ENCODE peak calls at places on chromosomes 3 and 15, in nine cellular contexts. M is cerebellum; K is T-helper 17 cell; D is cardiac muscle cell; S is NB4; Q is AG09309; U is dermis microvascular lymphatic vessel endothelial cell; P is stimulated activated CD4-positive, alpha-beta T cell treated with anti-CD3 and anti-CD28 coated beads, Interleukin-12 subunit alpha, Interleukin-12 subunit beta, amount 100 ng/mL, for 48 hours; F is naive thymus-derived CD8-positive, alpha-beta T cell. C is an unnamed sample.
A peak's percentile ranks its signal among the peaks of the same experiment; 100 is the strongest.

GRCh38 chr15:69134841-69135240 is 25.6 kb upstream of the GLCE start:
- DNase-seq in M (no peak), K (no peak), D (no peak), S (no peak), Q (no peak), U (no peak), P (no peak), F (no peak), C (no peak)

GRCh38 chr15:64622410-64623260 is 152.8 kb downstream of the RBPMS2 start:
- DNase-seq in M (no peak), K (peak; percentile 21), D (no peak), S (no peak), Q (no peak), U (no peak), P (peak; percentile 9), F (peak; percentile 53), C (no peak)

GRCh38 chr15:40106203-40107161 is 2.2 kb downstream of the BMF start:
- DNase-seq in M (no peak), K (no peak), D (peak; percentile 68), S (peak; percentile 95), Q (no peak), U (no peak), P (no peak), F (no peak), C (peak; percentile 94)

GRCh38 chr3:66667284-66667683 is 166.5 kb upstream of the LRIG1 start:
- DNase-seq in M (no peak), K (no peak), D (no peak), S (no peak), Q (no peak), U (no peak), P (no peak), F (no peak), C (no peak)

GRCh38 chr15:74642724-74643367 is 27.2 kb downstream of the CLK3 start:
- DNase-seq in M (no peak), K (no peak), D (peak; percentile 70), S (peak; percentile 36), Q (no peak), U (peak; percentile 79), P (no peak), F (no peak), C (no peak)

GRCh38 chr3:57977755-57978715 is 30.2 kb upstream of the FLNB start:
- DNase-seq in M (no peak), K (no peak), D (no peak), S (no peak), Q (no peak), U (no peak), P (no peak), F (no peak), C (no peak)

GRCh38 chr3:170429050-170429449 is 10.4 kb downstream of the CLDN11 start:
- DNase-seq in M (no peak), K (no peak), D (no peak), S (no peak), Q (peak; percentile 46), U (peak; percentile 19), P (no peak), F (no peak), C (no peak)

GRCh38 chr3:6805236-6805635 is 55.7 kb upstream of the GRM7 start:
- DNase-seq in M (no peak), K (no peak), D (no peak), S (no peak), Q (no peak), U (no peak), P (no peak), F (no peak), C (no peak)

GRCh38 chr15:89665449-89666146 is 10.3 kb upstream of the KIF7 start:
- DNase-seq in M (no peak), K (no peak), D (peak; percentile 74), S (peak; percentile 64), Q (no peak), U (peak; percentile 55), P (no peak), F (no peak), C (peak; percentile 54)

GRCh38 chr3:194321666-194322640 is 29.2 kb downstream of the CPN2 start:
- DNase-seq in M (no peak), K (no peak), D (no peak), S (no peak), Q (no peak), U (peak; percentile 47), P (no peak), F (no peak), C (no peak)

GRCh38 chr3:59243476-59243875 is 193.7 kb upstream of the CFAP20DC start:
- DNase-seq in M (no peak), K (no peak), D (no peak), S (no peak), Q (no peak), U (no peak), P (no peak), F (no peak), C (no peak)

GRCh38 chr3:141441381-141442365 is 45.2 kb upstream of the RASA2 start:
- DNase-seq in M (peak; percentile 45), K (peak; percentile 60), D (peak; percentile 61), S (peak; percentile 79), Q (no peak), U (peak; percentile 78), P (peak; percentile 64), F (peak; percentile 64), C (peak; percentile 82)

GRCh38 chr3:180383332-180384020 is 218.5 kb upstream of the TTC14 start:
- DNase-seq in M (no peak), K (no peak), D (no peak), S (peak; percentile 4), Q (no peak), U (no peak), P (no peak), F (no peak), C (no peak)

GRCh38 chr3:46986782-46987484 is 7.5 kb downstream of the NBEAL2 start:
- DNase-seq in M (no peak), K (no peak), D (peak; percentile 14), S (peak; percentile 74), Q (no peak), U (no peak), P (no peak), F (no peak), C (no peak)

GRCh38 chr3:27673701-27674100 is 48.4 kb downstream of the EOMES start:
- DNase-seq in M (no peak), K (no peak), D (no peak), S (peak; percentile 76), Q (no peak), U (no peak), P (no peak), F (no peak), C (no peak)

GRCh38 chr15:98954411-98954810 is 53.2 kb downstream of the PGPEP1L start:
- DNase-seq in M (peak; percentile 38), K (no peak), D (no peak), S (no peak), Q (peak; percentile 47), U (peak; percentile 55), P (no peak), F (no peak), C (peak; percentile 39)

GRCh38 chr15:72796515-72797337 is 13.2 kb upstream of the ADPGK start:
- DNase-seq in M (peak; percentile 33), K (peak; percentile 34), D (peak; percentile 71), S (peak; percentile 62), Q (no peak), U (peak; percentile 8), P (no peak), F (no peak), C (peak; percentile 45)

GRCh38 chr3:84108442-84108971 is 850.3 kb upstream of the CADM2 start:
- DNase-seq in M (no peak), K (no peak), D (peak; percentile 45), S (no peak), Q (no peak), U (no peak), P (no peak), F (no peak), C (no peak)

GRCh38 chr3:139764069-139764905 is 86.5 kb upstream of the NMNAT3 start:
- DNase-seq in M (no peak), K (no peak), D (no peak), S (no peak), Q (no peak), U (no peak), P (no peak), F (peak; percentile 13), C (no peak)

GRCh38 chr3:172323894-172324590 is 124.2 kb downstream of the GHSR start:
- DNase-seq in M (no peak), K (no peak), D (no peak), S (no peak), Q (no peak), U (no peak), P (peak; percentile 39), F (no peak), C (no peak)

GRCh38 chr15:78204351-78205309 is 29.7 kb downstream of the ACSBG1 start:
- DNase-seq in M (no peak), K (no peak), D (no peak), S (no peak), Q (no peak), U (no peak), P (no peak), F (no peak), C (peak; percentile 74)

GRCh38 chr3:12508316-12508715 is 24.0 kb downstream of the TSEN2 start:
- DNase-seq in M (no peak), K (no peak), D (no peak), S (no peak), Q (peak; percentile 96), U (peak; percentile 87), P (no peak), F (no peak), C (no peak)

GRCh38 chr15:56813995-56814394 is 80.7 kb upstream of the ZNF280D start:
- DNase-seq in M (no peak), K (no peak), D (no peak), S (no peak), Q (no peak), U (no peak), P (no peak), F (no peak), C (no peak)

GRCh38 chr15:40340740-40341400 is at the start of gene CCDC9B:
- DNase-seq in M (peak; percentile 66), K (no peak), D (peak; percentile 83), S (no peak), Q (peak; percentile 46), U (peak; percentile 89), P (no peak), F (no peak), C (peak; percentile 89)

GRCh38 chr15:51366911-51367310 is 25.5 kb downstream of the GLDN start:
- DNase-seq in M (peak; percentile 79), K (no peak), D (no peak), S (no peak), Q (no peak), U (no peak), P (no peak), F (no peak), C (peak; percentile 62)

GRCh38 chr3:127786358-127787070 is 35.8 kb downstream of the MGLL start:
- DNase-seq in M (peak; percentile 93), K (no peak), D (peak; percentile 43), S (no peak), Q (no peak), U (no peak), P (no peak), F (no peak), C (peak; percentile 64)

GRCh38 chr3:21446937-21447336 is 304.1 kb downstream of the ZNF385D start:
- DNase-seq in M (no peak), K (no peak), D (no peak), S (no peak), Q (no peak), U (no peak), P (no peak), F (no peak), C (no peak)

GRCh38 chr15:40150163-40150925 is 10.5 kb upstream of the BUB1B start:
- DNase-seq in M (no peak), K (no peak), D (no peak), S (peak; percentile 72), Q (no peak), U (peak; percentile 69), P (no peak), F (no peak), C (peak; percentile 38)

GRCh38 chr15:92930776-92931175 is 30.7 kb downstream of the CHD2 start:
- DNase-seq in M (no peak), K (no peak), D (peak; percentile 41), S (no peak), Q (peak; percentile 70), U (no peak), P (no peak), F (no peak), C (no peak)

GRCh38 chr3:143239026-143239425 is 119.5 kb downstream of the CHST2 start:
- DNase-seq in M (no peak), K (no peak), D (no peak), S (no peak), Q (no peak), U (peak; percentile 15), P (no peak), F (no peak), C (no peak)

C was measured in body of pancreas.